ENCODE peak calls at places on chromosomes 7 and 10, in nine cellular contexts. L is transverse colon, Y is tibial artery, C is Karpas-422, I is spleen, H is body of pancreas, R is ovary, N is right cardiac atrium, G is esophagus muscularis mucosa. M is an unnamed sample.
A peak's percentile ranks its signal among the peaks of the same experiment; 100 is the strongest.

GRCh38 chr7:132441935-132442334 is 134.3 kb downstream of the PLXNA4 start:
- DNase-seq in L (no peak), Y (no peak), C (no peak), I (no peak), H (no peak), R (no peak), N (no peak), G (no peak), M (no peak)

GRCh38 chr7:64308019-64308275 is 5.8 kb upstream of the ZNF736 start:
- DNase-seq in L (peak; percentile 19), Y (no peak), C (peak; percentile 66), I (peak; percentile 77), H (no peak), R (no peak), N (no peak), G (no peak), M (no peak)

GRCh38 chr7:25911738-25912607 is 240.0 kb upstream of the NFE2L3 start:
- DNase-seq in L (no peak), Y (no peak), C (no peak), I (no peak), H (peak; percentile 33), R (no peak), N (no peak), G (no peak), M (no peak)

GRCh38 chr7:114574384-114574783 is 159.8 kb downstream of the FOXP2 start:
- DNase-seq in L (no peak), Y (no peak), C (no peak), I (no peak), H (peak; percentile 66), R (no peak), N (no peak), G (no peak), M (no peak)

GRCh38 chr10:96073722-96074121 is 30.3 kb downstream of the CCNJ start:
- DNase-seq in L (no peak), Y (no peak), C (no peak), I (no peak), H (no peak), R (no peak), N (no peak), G (no peak), M (no peak)

GRCh38 chr10:100442548-100442947 is 20.3 kb upstream of the WNT8B start:
- DNase-seq in L (no peak), Y (no peak), C (no peak), I (no peak), H (peak; percentile 10), R (no peak), N (no peak), G (no peak), M (no peak)

GRCh38 chr10:34001087-34001580 is 666.7 kb upstream of the NRP1 start:
- DNase-seq in L (no peak), Y (no peak), C (no peak), I (no peak), H (no peak), R (no peak), N (no peak), G (no peak), M (no peak)

GRCh38 chr10:126872768-126873167 is 32.5 kb upstream of the DOCK1 start:
- DNase-seq in L (no peak), Y (no peak), C (no peak), I (no peak), H (no peak), R (no peak), N (no peak), G (no peak), M (no peak)

GRCh38 chr7:93890464-93891068 is at the start of gene TFPI2:
- DNase-seq in L (peak; percentile 14), Y (no peak), C (no peak), I (peak; percentile 72), H (peak; percentile 72), R (peak; percentile 76), N (peak; percentile 69), G (no peak), M (no peak)

GRCh38 chr10:59337254-59337653 is 25.1 kb downstream of the FAM13C start:
- DNase-seq in L (peak; percentile 32), Y (peak; percentile 37), C (no peak), I (no peak), H (peak; percentile 60), R (peak; percentile 39), N (no peak), G (no peak), M (peak; percentile 58)

GRCh38 chr7:92244803-92245486 is 769 bp downstream of the KRIT1 start:
- DNase-seq in L (no peak), Y (no peak), C (peak; percentile 49), I (no peak), H (no peak), R (no peak), N (no peak), G (no peak), M (no peak)

GRCh38 chr10:23051278-23051677 is 44.1 kb upstream of the MSRB2 start:
- DNase-seq in L (no peak), Y (no peak), C (no peak), I (no peak), H (no peak), R (no peak), N (no peak), G (peak; percentile 77), M (no peak)

GRCh38 chr7:116801092-116801710 is 61.2 kb upstream of the CAPZA2 start:
- DNase-seq in L (no peak), Y (no peak), C (no peak), I (no peak), H (no peak), R (no peak), N (no peak), G (no peak), M (no peak)

GRCh38 chr10:12357525-12358151 is 8.3 kb downstream of the CAMK1D start:
- DNase-seq in L (no peak), Y (no peak), C (no peak), I (no peak), H (no peak), R (no peak), N (no peak), G (no peak), M (no peak)

GRCh38 chr10:131929122-131929845 is 28.5 kb downstream of the PPP2R2D start:
- DNase-seq in L (no peak), Y (no peak), C (no peak), I (peak; percentile 68), H (no peak), R (no peak), N (no peak), G (no peak), M (no peak)

GRCh38 chr7:37527109-37527508 is 78.4 kb upstream of the ELMO1 start:
- DNase-seq in L (no peak), Y (no peak), C (no peak), I (no peak), H (no peak), R (no peak), N (no peak), G (no peak), M (no peak)

GRCh38 chr7:135922263-135922662 is 54.9 kb downstream of the MTPN start:
- DNase-seq in L (no peak), Y (no peak), C (no peak), I (no peak), H (no peak), R (no peak), N (no peak), G (peak; percentile 14), M (no peak)

GRCh38 chr7:63376873-63377272 is 621.8 kb upstream of the ZNF722 start:
- DNase-seq in L (no peak), Y (no peak), C (no peak), I (no peak), H (no peak), R (no peak), N (no peak), G (no peak), M (no peak)

DNA sequence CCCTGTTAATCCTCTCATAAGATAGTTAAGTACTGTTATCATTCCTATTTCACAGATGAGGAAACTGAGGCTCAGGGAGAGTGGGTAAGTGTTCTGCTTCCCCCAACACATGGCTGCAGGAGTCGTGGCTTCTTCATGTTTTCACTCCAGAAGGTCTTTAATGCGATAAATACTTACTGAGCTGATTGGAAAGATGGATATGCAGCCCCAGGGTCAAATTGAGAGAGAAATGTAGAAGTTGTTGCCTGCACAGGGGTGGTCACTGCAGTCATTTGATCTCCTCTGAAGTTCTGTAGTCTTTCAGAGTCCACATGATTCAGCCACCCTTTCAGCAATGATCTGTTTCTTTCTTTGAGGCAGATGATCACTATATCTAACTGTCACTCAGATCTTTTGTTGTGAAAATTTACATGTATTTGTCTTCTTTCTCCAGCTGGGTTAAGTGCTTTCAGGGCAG is 29.3 kb downstream of the CRCP start:
- DNase-seq in L (no peak), Y (no peak), C (no peak), I (no peak), H (no peak), R (no peak), N (no peak), G (no peak), M (no peak)
- H3K27ac ChIP-seq in L (no peak overlapping the region), Y (no peak overlapping the region), C (no peak overlapping the region), I (peak overlapping the region; percentile 11), H (no peak overlapping the region), R (peak overlapping the region; percentile 64), N (no peak overlapping the region), G (no peak overlapping the region), M (no peak overlapping the region)

DNA sequence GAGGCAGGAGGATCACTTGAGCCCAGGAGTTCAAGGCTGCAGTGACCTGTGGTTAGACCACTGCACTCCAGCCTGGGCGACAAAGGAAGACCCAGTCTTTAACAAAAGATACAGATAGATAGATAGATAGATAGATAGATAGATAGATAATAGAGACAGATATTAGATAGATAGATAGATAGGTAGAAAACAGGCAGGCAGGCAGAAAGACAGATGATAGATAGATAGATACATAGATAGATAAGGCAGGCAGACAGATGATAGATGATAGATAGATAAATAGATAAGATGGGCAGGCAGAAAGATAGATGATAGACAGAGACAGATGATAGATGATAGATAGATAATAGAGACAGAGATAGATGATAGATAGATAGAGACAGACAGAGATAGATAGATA is 54.5 kb downstream of the TMEM130 start:
- DNase-seq in L (no peak), Y (no peak), C (no peak), I (no peak), H (no peak), R (no peak), N (no peak), G (no peak), M (no peak)
- H3K4me3 ChIP-seq in L (no peak overlapping the region), Y (no peak overlapping the region), C (no peak overlapping the region), I (no peak overlapping the region), H (no peak overlapping the region), R (no peak overlapping the region), N (no peak overlapping the region), G (no peak overlapping the region), M (no peak overlapping the region)

DNA sequence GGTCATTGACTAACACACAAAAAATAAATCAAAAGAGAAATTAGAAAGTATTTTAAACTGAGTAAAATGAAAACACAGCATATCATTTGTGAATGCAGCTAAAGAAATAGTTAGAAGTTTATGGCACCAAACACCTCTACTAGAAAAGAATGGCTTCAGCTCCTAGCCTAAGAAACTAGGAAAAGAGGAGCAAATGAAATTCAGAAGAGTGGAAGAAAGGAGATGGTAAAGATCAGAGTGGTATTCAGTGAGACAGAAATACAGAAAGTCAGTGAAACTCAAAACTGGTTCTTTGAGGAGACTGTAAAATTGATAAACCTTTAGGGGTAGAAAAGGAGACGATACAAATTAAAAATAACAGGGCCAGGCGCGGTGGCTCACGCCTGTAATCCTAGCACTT is 2.7 kb downstream of the EXOC6 start:
- DNase-seq in L (no peak), Y (no peak), C (no peak), I (no peak), H (no peak), R (no peak), N (no peak), G (no peak), M (no peak)
- H3K27ac ChIP-seq in L (no peak overlapping the region), Y (no peak overlapping the region), C (no peak overlapping the region), I (no peak overlapping the region), H (no peak overlapping the region), R (no peak overlapping the region), N (no peak overlapping the region), G (no peak overlapping the region), M (no peak overlapping the region)

GRCh38 chr10:7808686-7809267 is 9.5 kb upstream of the TAF3 start:
- DNase-seq in L (no peak), Y (no peak), C (no peak), I (no peak), H (no peak), R (no peak), N (no peak), G (no peak), M (no peak)
- H3K4me3 ChIP-seq in L (no peak overlapping the region), Y (no peak overlapping the region), C (no peak overlapping the region), I (no peak overlapping the region), H (no peak overlapping the region), R (no peak overlapping the region), N (no peak overlapping the region), G (no peak overlapping the region), M (no peak overlapping the region)